ENCODE peak calls at places on chromosomes 3 and 15, in five cellular contexts. D, T, R, G and W are unnamed samples.

GRCh38 chr15:57951328-57951932 is 114.1 kb downstream of the ALDH1A2 start:
- DNase-seq in G (no peak), T (no peak), D (no peak), R (no peak), W (no peak)

GRCh38 chr15:31013863-31014607 is 22.6 kb upstream of the MTMR10 start:
- DNase-seq in R (no peak), D (peak), T (no peak), G (peak), W (no peak)

GRCh38 chr3:137061186-137061585 is 103.4 kb downstream of the IL20RB start:
- DNase-seq in G (no peak), D (no peak), R (no peak), T (no peak), W (no peak)

GRCh38 chr3:105353485-105354161 is 13.1 kb upstream of the ALCAM start:
- DNase-seq in G (no peak), D (no peak), R (no peak), T (no peak), W (no peak)

GRCh38 chr3:171284308-171285075 is 175.7 kb downstream of the TNIK start:
- DNase-seq in R (peak), D (no peak), T (no peak), G (peak), W (peak)

GRCh38 chr3:99965681-99966408 is 148.2 kb downstream of the CMSS1 start:
- DNase-seq in R (no peak), T (no peak), G (no peak), D (no peak), W (no peak)

GRCh38 chr15:28885630-28886430 is at the start of gene APBA2:
- DNase-seq in D (no peak), T (peak), R (no peak), G (no peak), W (peak)

GRCh38 chr3:12980596-12981290 is 92.5 kb downstream of the IQSEC1 start:
- DNase-seq in G (no peak), D (no peak), R (no peak), T (no peak), W (no peak)

GRCh38 chr3:49901351-49902339 is 2.0 kb downstream of the MST1R start:
- DNase-seq in D (no peak), G (no peak), T (no peak), R (no peak), W (no peak)

GRCh38 chr15:90287096-90287495 is 21.6 kb downstream of the NGRN start:
- DNase-seq in R (no peak), T (no peak), G (no peak), D (no peak), W (no peak)
- TF ChIP-seq GABPA in R (no peak), T (no peak), G (no peak), D (no peak), W (no peak)

DNA sequence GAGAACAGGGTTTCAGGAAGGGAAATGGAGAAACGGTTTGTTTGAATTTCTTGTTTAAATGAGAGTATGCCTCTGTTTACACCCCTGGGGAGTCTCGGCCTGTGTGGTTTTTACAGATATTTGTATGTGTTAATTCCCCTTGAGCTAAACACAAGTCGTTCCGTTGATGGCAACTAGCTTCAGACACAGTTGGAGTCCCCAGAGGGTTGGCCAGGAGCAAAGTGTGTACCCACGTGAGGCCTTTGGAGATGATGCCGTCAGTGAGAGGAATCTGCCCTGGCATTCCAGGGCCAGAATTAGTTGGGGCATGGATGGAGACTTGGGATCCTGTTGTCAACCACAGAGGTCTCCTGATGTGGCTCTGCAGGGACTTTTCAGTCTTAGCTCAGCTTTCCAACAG is 44.0 kb downstream of the CEMIP start:
- DNase-seq in G (no peak), D (no peak), R (no peak), T (no peak), W (no peak)
- H3K4me2 ChIP-seq in G (no peak), D (no peak), R (no peak), T (no peak), W (no peak)

DNA sequence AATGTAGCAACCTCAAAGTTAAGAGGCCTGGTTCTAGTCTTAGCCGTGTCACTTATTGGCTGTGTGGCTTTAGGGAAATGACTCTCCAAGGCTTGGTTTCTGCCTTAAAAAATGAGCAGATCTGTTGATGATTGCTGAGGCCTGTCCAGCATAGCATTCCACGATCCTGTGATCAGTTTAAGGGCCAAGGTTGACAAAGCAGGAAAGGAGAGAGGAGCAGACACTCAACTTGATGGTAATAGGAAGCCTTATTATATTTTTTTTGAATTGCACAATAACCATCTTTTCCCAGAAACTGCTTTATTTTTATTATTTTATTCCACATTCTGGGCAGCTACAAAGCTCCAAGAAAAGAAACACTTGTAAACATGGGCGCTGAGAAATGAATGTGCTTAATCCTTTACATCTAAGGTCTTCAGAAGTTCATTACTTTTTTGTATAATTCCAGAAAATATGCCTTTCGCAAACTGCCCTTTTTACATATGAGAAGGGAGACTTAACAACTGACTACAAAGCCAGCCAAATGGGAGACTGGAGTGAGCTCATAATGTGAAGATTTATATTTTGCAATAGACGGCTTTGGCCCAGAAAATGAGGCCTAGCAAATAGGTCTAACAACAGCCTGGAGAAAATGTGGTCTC is 241.0 kb downstream of the ATP8B4 start:
- DNase-seq in D (no peak), R (no peak), T (no peak), G (no peak), W (no peak)
- TF ChIP-seq GABPA in D (no peak), R (no peak), T (no peak), G (no peak), W (no peak)

DNA sequence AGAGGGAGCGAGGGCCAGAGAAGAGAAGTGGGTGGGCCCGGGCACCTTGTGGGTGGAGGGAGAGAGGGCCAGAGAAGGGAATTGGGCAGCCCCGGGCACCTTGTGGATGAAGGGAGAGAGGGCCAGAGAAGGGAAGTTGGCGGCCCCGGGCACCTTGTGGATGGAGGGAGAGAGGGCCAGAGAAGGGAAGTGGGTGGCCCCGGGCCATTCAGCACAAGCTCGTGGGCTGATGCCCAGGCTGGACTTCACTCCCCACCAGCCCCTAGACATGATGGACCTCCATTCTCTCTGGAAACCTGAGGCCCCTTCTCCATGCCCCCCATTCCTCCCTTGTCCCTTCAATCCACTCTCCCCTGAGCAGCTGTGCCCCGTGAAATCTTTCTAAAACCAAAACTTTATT is 15.8 kb downstream of the DUSP7 start:
- DNase-seq in D (no peak), G (no peak), R (no peak), T (no peak), W (no peak)
- H3K4me2 ChIP-seq in D (peak), G (no peak), R (no peak), T (no peak), W (no peak)

DNA sequence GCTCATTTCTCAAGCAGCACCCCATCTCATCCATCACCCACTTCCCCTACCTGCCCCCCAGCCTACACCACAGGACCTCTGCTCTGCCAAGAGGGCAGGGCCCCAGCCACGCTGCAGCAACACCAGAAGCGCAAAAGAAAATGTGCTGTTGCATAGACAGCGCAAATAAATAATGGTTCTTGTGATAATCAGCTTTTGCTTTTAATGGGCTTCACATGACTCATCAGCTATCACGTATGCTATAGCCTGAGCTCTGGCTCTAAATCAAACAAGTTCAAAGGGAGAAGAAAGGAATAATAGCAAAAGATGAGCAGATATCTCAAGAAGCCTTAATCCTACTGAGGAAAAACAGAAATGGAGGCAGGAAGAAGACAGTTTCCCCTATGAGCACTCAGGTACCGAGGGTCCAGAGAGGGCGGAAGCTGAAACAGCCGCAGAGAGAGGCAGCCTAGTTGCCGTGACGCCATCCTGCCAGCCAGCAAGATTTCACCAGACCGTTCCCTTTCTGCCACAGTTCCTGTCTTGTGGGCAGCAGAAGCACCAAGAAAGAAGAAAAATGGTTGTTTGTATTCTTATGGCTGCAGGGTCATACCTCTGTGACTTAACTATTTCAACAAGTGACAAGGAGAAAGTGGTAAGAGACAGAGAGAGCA is 22.1 kb downstream of the RAB27A start:
- DNase-seq in G (no peak), D (no peak), R (no peak), T (no peak), W (peak)
- TF ChIP-seq GABPA in G (no peak), D (no peak), R (no peak), T (no peak), W (no peak)

GRCh38 chr3:43787330-43787729 is 96.6 kb downstream of the ABHD5 start:
- DNase-seq in D (no peak), R (no peak), T (no peak), G (no peak), W (no peak)
- H3K4me2 ChIP-seq in D (no peak), R (no peak), T (no peak), G (no peak), W (no peak)

DNA sequence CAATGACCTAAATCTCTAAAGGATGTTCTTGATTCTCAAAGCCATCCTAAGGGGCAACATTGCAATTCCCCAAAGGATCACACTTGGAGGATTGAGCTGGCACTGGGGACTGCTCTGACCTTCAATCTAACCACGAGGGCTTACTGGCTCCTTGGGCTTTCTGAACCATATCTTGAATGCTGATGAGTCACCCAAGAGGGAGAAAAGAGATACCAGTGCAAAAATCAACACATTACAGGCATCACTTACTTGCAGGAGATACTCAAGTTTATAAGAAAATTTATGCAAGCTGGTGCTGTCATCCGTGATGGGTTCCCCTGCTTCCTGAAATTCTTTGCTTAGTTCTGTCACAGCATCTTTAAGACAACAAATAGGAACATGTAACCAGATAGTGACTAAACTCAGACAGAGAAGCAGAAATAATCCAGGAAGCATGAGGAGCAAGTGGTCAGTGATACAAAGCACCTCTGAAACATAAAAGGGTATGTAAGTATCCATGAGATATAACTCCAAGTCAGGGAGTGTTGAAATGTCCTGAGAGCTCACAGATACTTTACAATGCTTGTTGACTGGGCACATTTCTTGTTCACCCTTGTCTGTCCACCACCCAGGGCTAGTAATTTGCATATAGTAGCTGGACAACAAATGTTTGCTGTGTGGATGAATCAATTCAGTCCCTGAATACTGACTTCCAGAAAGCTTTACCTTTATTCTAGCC is 14.1 kb downstream of the FYCO1 start:
- DNase-seq in T (peak), G (no peak), R (no peak), D (no peak), W (no peak)
- TF ChIP-seq GABPA in T (no peak), G (no peak), R (no peak), D (no peak), W (no peak)

GRCh38 chr3:28053759-28054158 is 187.7 kb upstream of the CMC1 start:
- DNase-seq in G (no peak), T (no peak), D (no peak), R (no peak), W (no peak)
- H3K4me2 ChIP-seq in G (no peak), T (no peak), D (no peak), R (no peak), W (no peak)